ENCODE peak calls at places on chromosomes 7 and 10, in ten cellular contexts. S, E, M, I, Y, B, F, U, C and D are unnamed samples.

GRCh38 chr10:92131271-92131820 is 159.5 kb downstream of the CPEB3 start:
- DNase-seq in M (no peak), B (no peak), U (no peak), S (no peak), Y (no peak), I (no peak), F (no peak), E (no peak), C (no peak), D (no peak)

GRCh38 chr7:84684836-84685235 is 490.2 kb upstream of the SEMA3A start:
- DNase-seq in S (no peak), I (no peak), B (no peak), U (no peak), M (no peak), E (no peak), C (no peak), Y (no peak), F (no peak), D (no peak)

GRCh38 chr10:132397671-132398565 is 918 bp downstream of the PWWP2B start:
- DNase-seq in M (no peak), F (peak), E (no peak), S (no peak), C (no peak), U (no peak), B (no peak), Y (no peak), I (no peak), D (peak)

GRCh38 chr10:55500931-55501559 is 700.0 kb upstream of the PCDH15 start:
- DNase-seq in C (peak), I (no peak), B (no peak), F (peak), S (peak), E (peak), U (no peak), Y (peak), M (peak), D (peak)

GRCh38 chr10:13788701-13789447 is 202.1 kb downstream of the PRPF18 start:
- DNase-seq in S (no peak), F (no peak), I (no peak), U (no peak), Y (no peak), M (no peak), E (no peak), B (no peak), C (no peak), D (no peak)

GRCh38 chr7:29806131-29806792 is at the start of gene WIPF3:
- DNase-seq in F (no peak), S (peak), M (no peak), B (no peak), E (peak), I (peak), Y (peak), U (peak), C (peak), D (peak)

GRCh38 chr10:112763916-112764520 is 186.0 kb upstream of the TCF7L2 start:
- DNase-seq in I (no peak), E (no peak), S (no peak), B (no peak), Y (no peak), F (no peak), C (no peak), M (no peak), U (no peak), D (no peak)

GRCh38 chr10:57468886-57469432 is 798.7 kb downstream of the IPMK start:
- DNase-seq in I (no peak), U (no peak), M (no peak), Y (no peak), B (no peak), F (no peak), S (no peak), C (no peak), E (no peak), D (no peak)

GRCh38 chr10:95601116-95601719 is 40.0 kb upstream of the SORBS1 start:
- DNase-seq in U (peak), C (peak), Y (peak), E (peak), I (peak), F (peak), S (peak), M (peak), B (peak), D (peak)

GRCh38 chr7:55439627-55440026 is 74.5 kb downstream of the LANCL2 start:
- DNase-seq in M (no peak), C (no peak), E (no peak), B (no peak), U (no peak), I (no peak), F (no peak), Y (no peak), S (no peak), D (no peak)

GRCh38 chr7:83475403-83475802 is 173.5 kb downstream of the SEMA3E start:
- DNase-seq in B (no peak), C (no peak), E (peak), S (peak), M (no peak), F (no peak), I (no peak), Y (no peak), U (peak), D (peak)

GRCh38 chr7:596819-597182 is 77.2 kb upstream of the PDGFA start:
- DNase-seq in M (no peak), C (no peak), U (no peak), S (no peak), E (no peak), Y (no peak), F (no peak), B (no peak), I (no peak), D (no peak)

GRCh38 chr10:92574545-92575377 is 868 bp upstream of the IDE start:
- DNase-seq in S (no peak), B (no peak), U (no peak), C (no peak), E (no peak), I (no peak), Y (peak), F (peak), M (no peak), D (no peak)

GRCh38 chr10:25288181-25288580 is 113.4 kb downstream of the GPR158 start:
- DNase-seq in I (no peak), Y (no peak), M (no peak), U (no peak), S (no peak), E (no peak), F (no peak), C (no peak), B (no peak), D (no peak)

GRCh38 chr7:114575098-114575497 is 160.5 kb downstream of the FOXP2 start:
- DNase-seq in M (no peak), C (no peak), Y (no peak), E (no peak), B (no peak), I (no peak), U (no peak), F (peak), S (no peak), D (no peak)

GRCh38 chr10:65323802-65324201 is 1602.0 kb upstream of the LRRTM3 start:
- DNase-seq in S (no peak), C (no peak), B (no peak), M (no peak), Y (no peak), U (no peak), E (no peak), I (no peak), F (no peak), D (no peak)

GRCh38 chr7:106598663-106599342 is 62.2 kb downstream of the CCDC71L start:
- DNase-seq in E (peak), C (peak), M (peak), B (peak), F (peak), U (peak), I (peak), Y (peak), S (peak), D (peak)

GRCh38 chr7:32223721-32224120 is 153.5 kb upstream of the PDE1C start:
- DNase-seq in M (no peak), C (no peak), I (no peak), Y (no peak), S (no peak), U (no peak), E (no peak), B (no peak), F (no peak), D (no peak)
- TF ChIP-seq CTCF in M (no peak), C (no peak), I (no peak), Y (no peak), S (no peak), U (no peak), E (no peak), B (no peak), F (no peak), D (no peak)

GRCh38 chr10:49242604-49243003 is 54.4 kb upstream of the TMEM273 start:
- DNase-seq in E (no peak), F (no peak), S (no peak), I (no peak), U (no peak), M (no peak), B (no peak), C (no peak), Y (no peak), D (no peak)

GRCh38 chr10:49243139-49243538 is 54.9 kb upstream of the TMEM273 start:
- DNase-seq in F (no peak), S (no peak), U (no peak), E (no peak), I (no peak), M (no peak), C (no peak), Y (no peak), B (no peak), D (no peak)

GRCh38 chr10:49241365-49241764 is 53.2 kb upstream of the TMEM273 start:
- DNase-seq in S (no peak), C (no peak), U (no peak), I (no peak), M (no peak), B (no peak), E (no peak), Y (no peak), F (no peak), D (no peak)

GRCh38 chr10:49240946-49241345 is 52.8 kb upstream of the TMEM273 start:
- DNase-seq in E (no peak), C (no peak), Y (no peak), F (no peak), M (no peak), B (no peak), S (no peak), U (no peak), I (no peak), D (no peak)

DNA sequence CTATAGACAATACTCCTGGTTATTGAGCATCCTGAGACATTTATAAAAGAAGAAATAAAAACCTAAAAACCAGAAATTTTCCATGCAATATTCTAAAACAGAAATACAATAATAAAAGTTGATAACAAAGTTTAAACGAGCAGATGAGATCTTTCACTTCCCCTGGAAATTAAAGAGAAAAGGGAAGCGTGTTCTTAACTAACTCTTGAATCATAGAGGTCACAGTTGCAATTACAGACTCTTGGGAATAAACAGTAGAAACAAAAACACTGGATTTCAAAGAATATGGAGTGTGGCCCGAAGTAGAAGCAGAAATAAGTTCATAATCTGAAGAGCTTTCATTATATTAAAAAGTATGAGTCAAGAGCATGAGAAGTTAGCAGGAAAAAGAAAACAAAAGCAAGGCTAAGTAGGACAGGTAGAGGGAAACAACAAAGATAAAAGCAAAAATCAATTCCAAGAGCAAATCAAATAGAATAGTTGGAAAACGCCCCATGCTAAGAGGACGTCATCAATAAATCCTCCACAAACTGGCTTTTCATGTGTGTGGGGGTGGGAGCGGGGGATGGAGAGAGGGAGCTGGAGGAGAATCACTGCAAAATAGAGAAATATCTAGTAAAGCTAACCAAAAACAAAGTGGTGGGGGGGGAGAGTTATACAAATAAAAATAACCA is 55.2 kb upstream of the C10orf71 start:
- DNase-seq in U (no peak), F (no peak), I (no peak), C (no peak), Y (no peak), E (no peak), S (no peak), M (no peak), B (no peak), D (no peak)
- TF ChIP-seq CTCF in U (no peak), F (no peak), I (no peak), C (no peak), Y (no peak), E (no peak), S (no peak), M (no peak), B (no peak), D (no peak)

DNA sequence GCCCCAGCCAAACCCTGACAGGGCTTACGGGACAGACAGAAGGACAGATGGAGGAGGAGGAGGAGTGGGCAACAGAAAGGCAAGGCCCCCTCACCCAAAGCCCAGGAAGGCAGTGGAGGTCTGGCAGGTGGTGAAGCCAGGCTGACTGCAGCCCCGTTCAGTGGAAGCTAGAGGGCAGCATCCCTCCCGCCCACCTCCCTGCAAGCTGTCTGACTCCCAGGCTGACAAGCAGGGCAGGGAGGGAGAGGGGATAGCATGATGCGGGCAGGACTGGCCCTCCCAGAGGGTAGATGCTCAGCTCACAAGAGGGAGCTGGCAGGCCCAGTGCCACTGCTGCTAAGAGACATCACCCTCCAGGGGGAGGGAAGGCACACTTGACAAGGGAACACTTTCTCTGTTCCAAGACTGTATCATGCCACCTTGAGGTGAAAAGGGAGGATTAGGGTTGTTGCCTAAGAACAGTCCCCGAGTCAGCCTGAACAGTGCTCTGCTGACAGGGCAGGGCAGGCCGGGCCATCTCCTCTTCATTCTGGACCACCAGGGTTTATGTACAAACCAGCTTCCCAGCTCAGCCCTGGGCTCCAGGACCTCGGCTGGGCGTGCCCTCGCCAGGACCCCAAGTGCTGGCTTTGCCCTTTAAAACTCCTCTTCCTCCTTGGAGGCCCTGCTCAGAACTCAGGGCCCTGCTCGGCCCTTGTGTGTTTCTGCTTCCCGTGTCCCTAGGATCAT is 61.8 kb downstream of the RASGEF1A start:
- DNase-seq in F (peak), B (no peak), U (peak), S (peak), I (peak), Y (peak), M (no peak), C (peak), E (peak), D (peak)
- TF ChIP-seq CTCF in F (peak), B (no peak), U (peak), S (peak), I (peak), Y (peak), M (peak), C (peak), E (peak), D (peak)

GRCh38 chr7:74228951-74229900 is 19.4 kb downstream of the LAT2 start:
- DNase-seq in C (no peak), Y (no peak), E (no peak), U (no peak), F (no peak), M (no peak), B (no peak), I (no peak), S (no peak), D (no peak)

GRCh38 chr7:74234549-74234948 is 19.6 kb downstream of the RFC2 start:
- DNase-seq in E (no peak), S (no peak), U (no peak), C (no peak), Y (no peak), I (no peak), F (no peak), M (no peak), B (no peak), D (no peak)

GRCh38 chr7:74230446-74231231 is 20.8 kb downstream of the LAT2 start:
- DNase-seq in Y (no peak), C (no peak), F (no peak), I (no peak), M (no peak), S (no peak), U (no peak), B (no peak), E (no peak), D (no peak)

GRCh38 chr7:74233655-74234280 is 20.4 kb downstream of the RFC2 start:
- DNase-seq in M (no peak), E (no peak), Y (no peak), S (no peak), U (no peak), C (no peak), I (no peak), F (no peak), B (no peak), D (no peak)

DNA sequence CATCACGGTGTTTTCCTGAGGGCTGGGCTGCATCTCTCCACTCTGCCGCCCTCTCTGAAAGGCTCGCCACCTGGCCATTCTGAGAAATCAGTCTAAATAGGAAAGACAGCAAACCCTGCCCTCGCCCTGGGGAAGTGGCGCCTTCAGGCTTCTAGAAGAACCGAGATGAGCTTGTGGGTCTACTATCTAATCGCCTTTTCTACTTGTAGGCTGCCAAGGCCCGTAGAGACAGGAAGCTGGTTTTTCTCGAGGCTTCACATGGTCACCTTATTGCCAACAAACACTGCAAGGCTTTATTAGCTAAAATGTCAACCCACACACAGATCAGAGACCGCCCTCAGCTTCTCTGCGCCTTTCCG is 21.4 kb downstream of the LAT2 start:
- DNase-seq in F (no peak), M (no peak), Y (peak), B (no peak), C (no peak), I (no peak), U (no peak), S (no peak), E (no peak), D (no peak)
- TF ChIP-seq CTCF in F (no peak), M (no peak), Y (no peak), B (no peak), C (no peak), I (no peak), U (no peak), S (no peak), E (no peak), D (no peak)